ENCODE peak calls at places on chromosomes 1 and 21, in five cellular contexts. Y, C, P, U and L are unnamed samples.

GRCh38 chr21:36765229-36765628 is 66.3 kb downstream of the SIM2 start:
- DNase-seq in Y (no peak), C (no peak), P (no peak), U (no peak), L (no peak)

GRCh38 chr1:16443975-16444745 is 3.6 kb downstream of the NECAP2 start:
- DNase-seq in Y (no peak), C (no peak), P (no peak), U (no peak), L (no peak)

GRCh38 chr21:38389891-38390290 is 108.4 kb downstream of the ERG start:
- DNase-seq in Y (no peak), C (no peak), P (no peak), U (no peak), L (no peak)

GRCh38 chr1:181159451-181160151 is 71.1 kb downstream of the IER5 start:
- DNase-seq in Y (no peak), C (peak), P (no peak), U (no peak), L (no peak)

GRCh38 chr1:77467741-77468140 is 185.9 kb downstream of the AK5 start:
- DNase-seq in Y (no peak), C (no peak), P (no peak), U (no peak), L (no peak)

GRCh38 chr1:225908013-225908640 is 15.9 kb downstream of the PYCR2 start:
- DNase-seq in Y (no peak), C (no peak), P (no peak), U (no peak), L (no peak)

GRCh38 chr1:67053535-67053784 is 488 bp downstream of the SLC35D1 start:
- DNase-seq in Y (no peak), C (no peak), P (peak), U (peak), L (no peak)

GRCh38 chr1:33820804-33821203 is 43.1 kb upstream of the HMGB4 start:
- DNase-seq in Y (no peak), C (no peak), P (no peak), U (no peak), L (no peak)

GRCh38 chr1:69221492-69221990 is 346.2 kb upstream of the LRRC7 start:
- DNase-seq in Y (no peak), C (peak), P (no peak), U (no peak), L (no peak)

GRCh38 chr1:39102537-39103320 is 76.6 kb downstream of the NDUFS5 start:
- DNase-seq in Y (no peak), C (peak), P (peak), U (peak), L (peak)

GRCh38 chr1:19682257-19682656 is 17.6 kb downstream of the HTR6 start:
- DNase-seq in Y (no peak), C (peak), P (no peak), U (no peak), L (no peak)

GRCh38 chr21:43283136-43283924 is 114.5 kb downstream of the CRYAA start:
- DNase-seq in Y (no peak), C (no peak), P (no peak), U (no peak), L (no peak)

GRCh38 chr1:23169727-23170335 is 1.2 kb upstream of the LUZP1 start:
- DNase-seq in Y (no peak), C (peak), P (no peak), U (peak), L (peak)

GRCh38 chr21:16983425-16983824 is 529.4 kb upstream of the CXADR start:
- DNase-seq in Y (no peak), C (no peak), P (no peak), U (no peak), L (no peak)

GRCh38 chr1:156511656-156512055 is 11.1 kb upstream of the MEF2D start:
- DNase-seq in Y (no peak), C (no peak), P (no peak), U (no peak), L (no peak)

GRCh38 chr1:173295995-173296394 is 88.9 kb upstream of the TNFSF4 start:
- DNase-seq in Y (no peak), C (no peak), P (no peak), U (no peak), L (no peak)

GRCh38 chr1:204736861-204737260 is 51.3 kb upstream of the LRRN2 start:
- DNase-seq in Y (no peak), C (no peak), P (no peak), U (no peak), L (no peak)

GRCh38 chr1:8554956-8555534 is 237.1 kb downstream of the SLC45A1 start:
- DNase-seq in Y (no peak), C (peak), P (no peak), U (no peak), L (no peak)

GRCh38 chr21:35412231-35412630 is 363.1 kb upstream of the RUNX1 start:
- DNase-seq in Y (no peak), C (no peak), P (no peak), U (no peak), L (no peak)

GRCh38 chr1:153611356-153611755 is 1.6 kb downstream of the S100A16 start:
- DNase-seq in Y (no peak), C (no peak), P (no peak), U (no peak), L (no peak)

GRCh38 chr1:17777330-17777729 is 22.2 kb downstream of the ACTL8 start:
- DNase-seq in Y (no peak), C (no peak), P (no peak), U (no peak), L (no peak)

GRCh38 chr1:219812491-219813221 is 115.7 kb downstream of the SLC30A10 start:
- DNase-seq in Y (no peak), C (peak), P (peak), U (peak), L (peak)

GRCh38 chr1:110893908-110894490 is 21.1 kb downstream of the CD53 start:
- DNase-seq in Y (no peak), C (no peak), P (no peak), U (no peak), L (peak)

GRCh38 chr1:161962094-161962887 is 61.4 kb downstream of the OLFML2B start:
- DNase-seq in Y (no peak), C (peak), P (no peak), U (no peak), L (no peak)

GRCh38 chr1:184882649-184883303 is 91.5 kb downstream of the NIBAN1 start:
- DNase-seq in Y (no peak), C (no peak), P (no peak), U (no peak), L (no peak)

GRCh38 chr1:218480691-218481099 is 135.6 kb downstream of the TGFB2 start:
- DNase-seq in Y (no peak), C (peak), P (peak), U (no peak), L (no peak)

GRCh38 chr1:59220356-59220755 is 76.5 kb upstream of the FGGY start:
- DNase-seq in Y (no peak), C (no peak), P (no peak), U (no peak), L (no peak)

GRCh38 chr1:24481843-24482610 is 20.6 kb upstream of the RCAN3 start:
- DNase-seq in Y (no peak), C (no peak), P (no peak), U (no peak), L (peak)

GRCh38 chr1:160149706-160150105 is 1.7 kb upstream of the ATP1A4 start:
- DNase-seq in Y (no peak), C (no peak), P (no peak), U (no peak), L (no peak)

GRCh38 chr1:18881642-18882431 is 20.5 kb downstream of the ALDH4A1 start:
- DNase-seq in Y (no peak), C (no peak), P (no peak), U (no peak), L (no peak)

GRCh38 chr1:225763815-225764548 is 13.6 kb upstream of the SRP9 start:
- DNase-seq in Y (no peak), C (peak), P (no peak), U (no peak), L (no peak)

GRCh38 chr1:8667869-8668595 is 149.4 kb downstream of the RERE start:
- DNase-seq in Y (no peak), C (peak), P (no peak), U (no peak), L (no peak)

GRCh38 chr1:235050911-235051360 is 77.7 kb downstream of the TOMM20 start:
- DNase-seq in Y (no peak), C (peak), P (no peak), U (no peak), L (no peak)

GRCh38 chr1:66313446-66313845 is 220.5 kb upstream of the SGIP1 start:
- DNase-seq in Y (no peak), C (no peak), P (no peak), U (no peak), L (no peak)